ENCODE peak calls at places on chromosomes 3 and 15, in five cellular contexts. O is upper lobe of left lung, E is Panc1, N is HCT116, B is GM23338. K is an unnamed sample.

GRCh38 chr3:150635076-150635475 is 32.0 kb downstream of the SELENOT start:
- ATAC-seq in O (no peak), B (peak; percentile 73), N (no peak), E (no peak), K (no peak)

GRCh38 chr3:105656607-105657504 is 212.0 kb downstream of the CBLB start:
- ATAC-seq in N (no peak), E (no peak), B (no peak), O (no peak), K (no peak)

GRCh38 chr3:159856496-159857098 is 132.0 kb upstream of the IL12A start:
- ATAC-seq in N (no peak), B (no peak), E (no peak), O (no peak), K (no peak)

GRCh38 chr3:183123891-183124290 is 24.6 kb upstream of the MCCC1 start:
- ATAC-seq in E (no peak), B (no peak), O (no peak), N (no peak), K (no peak)

GRCh38 chr3:152299243-152299976 is 30.7 kb downstream of the MBNL1 start:
- ATAC-seq in E (peak; percentile 57), O (peak; percentile 60), B (peak; percentile 70), N (peak; percentile 31), K (peak; percentile 25)

GRCh38 chr3:156181509-156181908 is 61.1 kb downstream of the KCNAB1 start:
- ATAC-seq in O (no peak), B (no peak), E (no peak), N (no peak), K (no peak)

GRCh38 chr3:126683506-126683905 is 20.5 kb upstream of the CHCHD6 start:
- ATAC-seq in E (no peak), O (no peak), N (no peak), B (peak; percentile 26), K (no peak)

GRCh38 chr15:48332642-48333034 is 1.4 kb downstream of the DUT start:
- ATAC-seq in N (no peak), E (no peak), B (no peak), O (no peak), K (no peak)

GRCh38 chr3:190855151-190855550 is 7.3 kb downstream of the GMNC start:
- ATAC-seq in N (no peak), B (peak; percentile 95), E (no peak), O (no peak), K (no peak)

GRCh38 chr3:72169120-72169519 is 384.2 kb upstream of the PROK2 start:
- ATAC-seq in N (no peak), O (no peak), E (no peak), B (no peak), K (no peak)

GRCh38 chr3:197518794-197519451 is 36.8 kb downstream of the BDH1 start:
- ATAC-seq in E (no peak), N (no peak), O (no peak), B (no peak), K (no peak)

GRCh38 chr3:16151109-16151508 is 23.4 kb upstream of the GALNT15 start:
- ATAC-seq in E (no peak), N (no peak), O (no peak), B (no peak), K (peak; percentile 66)

GRCh38 chr3:25581823-25582222 is 82.9 kb downstream of the TOP2B start:
- ATAC-seq in B (no peak), N (no peak), O (no peak), E (no peak), K (no peak)

GRCh38 chr3:184284696-184285095 is 8.9 kb downstream of the ECE2 start:
- ATAC-seq in E (peak; percentile 88), N (peak; percentile 83), B (peak; percentile 91), O (no peak), K (peak; percentile 63)

GRCh38 chr3:8589880-8590556 is 54.6 kb downstream of the SSUH2 start:
- ATAC-seq in O (no peak), N (no peak), E (no peak), B (no peak), K (no peak)

GRCh38 chr3:36032180-36032895 is 348.0 kb upstream of the STAC start:
- ATAC-seq in B (no peak), O (no peak), E (no peak), N (no peak), K (no peak)

GRCh38 chr3:45631486-45631885 is 36.9 kb downstream of the LIMD1 start:
- ATAC-seq in E (no peak), N (no peak), B (no peak), O (peak; percentile 69), K (no peak)

GRCh38 chr3:177451940-177452484 is 254.7 kb upstream of the TBL1XR1 start:
- ATAC-seq in O (no peak), N (no peak), E (no peak), B (no peak), K (peak; percentile 37)

GRCh38 chr15:50235794-50236193 is 29.7 kb downstream of the HDC start:
- ATAC-seq in B (no peak), N (no peak), E (no peak), O (no peak), K (no peak)

GRCh38 chr15:89129816-89130134 is 41.5 kb downstream of the ABHD2 start:
- ATAC-seq in N (no peak), O (no peak), E (no peak), B (no peak), K (no peak)
- TF ChIP-seq POLR2AphosphoS5 in N (no peak), O (no peak), E (no peak), B (no peak), K (no peak)

GRCh38 chr3:109903100-109903499 is 565.8 kb upstream of the DPPA4 start:
- ATAC-seq in B (no peak), N (no peak), O (no peak), E (no peak), K (no peak)
- TF ChIP-seq CTCF in B (peak; percentile 29), N (no peak), O (no peak), E (peak; percentile 8), K (no peak)

DNA sequence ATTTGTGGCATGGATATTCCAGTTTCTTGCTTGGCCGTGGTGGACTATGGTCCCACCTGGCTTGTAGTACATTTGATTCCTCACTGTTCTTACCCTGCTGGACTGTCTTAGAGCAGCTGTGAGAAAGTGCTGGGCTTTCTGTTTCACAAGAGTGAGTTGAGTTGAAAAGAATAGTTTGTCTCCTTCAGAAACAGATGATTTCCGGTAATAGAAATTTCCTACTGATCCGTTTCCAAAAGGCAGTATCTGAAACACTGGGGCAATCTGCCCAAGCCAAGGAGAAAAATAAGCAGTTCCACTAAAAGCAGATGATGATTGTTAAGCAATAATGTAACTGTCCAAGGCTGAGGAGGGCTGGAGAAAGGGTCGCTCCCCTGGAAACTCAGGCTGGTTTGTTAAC is 96.0 kb downstream of the SUCLG2 start:
- ATAC-seq in E (no peak), O (no peak), N (no peak), B (no peak), K (peak; percentile 83)
- TF ChIP-seq POLR2AphosphoS5 in E (no peak), O (no peak), N (no peak), B (no peak), K (no peak)

GRCh38 chr15:23648920-23649515 is 1.4 kb upstream of the MAGEL2 start:
- ATAC-seq in N (peak; percentile 57), O (no peak), B (peak; percentile 43), E (peak; percentile 80), K (no peak)
- TF ChIP-seq CTCF in N (peak; percentile 54), O (peak; percentile 33), B (peak; percentile 77), E (peak; percentile 83), K (peak; percentile 11)

GRCh38 chr3:40713306-40713705 is 188.5 kb downstream of the ZNF621 start:
- ATAC-seq in N (no peak), B (no peak), E (no peak), O (peak; percentile 23), K (no peak)
- TF ChIP-seq POLR2AphosphoS5 in N (no peak), B (no peak), E (no peak), O (no peak), K (no peak)

GRCh38 chr3:52171577-52172261 is 17.5 kb upstream of the POC1A start:
- ATAC-seq in E (peak; percentile 86), N (peak; percentile 68), O (no peak), B (no peak), K (no peak)
- TF ChIP-seq CTCF in E (no peak), N (no peak), O (no peak), B (no peak), K (no peak)

GRCh38 chr3:172946061-172946460 is 195.0 kb downstream of the SPATA16 start:
- ATAC-seq in E (peak; percentile 26), O (no peak), N (no peak), B (no peak), K (no peak)

GRCh38 chr3:172953576-172953975 is 187.5 kb downstream of the SPATA16 start:
- ATAC-seq in E (no peak), N (no peak), O (no peak), B (no peak), K (no peak)

GRCh38 chr3:172951511-172951910 is 189.5 kb downstream of the SPATA16 start:
- ATAC-seq in B (no peak), E (no peak), O (no peak), N (no peak), K (no peak)
- TF ChIP-seq POLR2AphosphoS5 in B (no peak), E (no peak), O (no peak), N (no peak), K (no peak)

GRCh38 chr15:40082195-40082868 is 26.3 kb downstream of the BMF start:
- ATAC-seq in N (peak; percentile 49), B (peak; percentile 53), O (peak; percentile 20), E (peak; percentile 47), K (peak; percentile 4)

GRCh38 chr15:40083756-40084101 is 24.9 kb downstream of the BMF start:
- ATAC-seq in B (no peak), O (no peak), N (no peak), E (no peak), K (no peak)

GRCh38 chr15:40080847-40081246 is 27.8 kb downstream of the BMF start:
- ATAC-seq in O (no peak), B (no peak), N (no peak), E (no peak), K (no peak)

GRCh38 chr15:40080104-40080503 is 28.6 kb downstream of the BMF start:
- ATAC-seq in B (no peak), N (no peak), O (no peak), E (no peak), K (no peak)

GRCh38 chr15:40081691-40082194 is 26.9 kb downstream of the BMF start:
- ATAC-seq in B (peak; percentile 94), N (peak; percentile 94), O (peak; percentile 81), E (peak; percentile 95), K (peak; percentile 83)
- TF ChIP-seq CTCF in B (no peak), N (no peak), O (no peak), E (no peak), K (no peak)

GRCh38 chr3:186882881-186883685 is 40.6 kb downstream of the ADIPOQ start:
- ATAC-seq in E (peak; percentile 79), B (no peak), O (no peak), N (peak; percentile 30), K (no peak)
- TF ChIP-seq POLR2AphosphoS5 in E (no peak), B (no peak), O (no peak), N (no peak), K (no peak)

GRCh38 chr15:52765779-52766178 is 24.4 kb downstream of the ONECUT1 start:
- ATAC-seq in N (peak; percentile 59), O (no peak), E (peak; percentile 72), B (peak; percentile 57), K (no peak)
- TF ChIP-seq CTCF in N (peak; percentile 46), O (no peak), E (peak; percentile 49), B (peak; percentile 71), K (no peak)

K was measured in gastroesophageal sphincter.